ENCODE peak calls at places on chromosomes 5 and 9, in six cellular contexts. L is mammary epithelial cell; F is transverse colon; Q is stimulated activated CD8-positive, alpha-beta memory T cell treated with anti-CD3 and anti-CD28 coated beads, Interleukin-15, amount 100 ng/mL, for 24 hours; X is LoVo; K is hippocampal formation. J is an unnamed sample.

GRCh38 chr5:39541920-39542319 is 117.1 kb upstream of the DAB2 start:
- DNase-seq in L (no peak), F (no peak), Q (no peak), X (no peak), K (no peak), J (no peak)

GRCh38 chr5:136364307-136364706 is 1.0 kb downstream of the TRPC7 start:
- DNase-seq in L (no peak), F (no peak), Q (no peak), X (peak; percentile 11), K (no peak), J (no peak)

GRCh38 chr9:129595323-129595741 is 25.6 kb downstream of the C9orf50 start:
- DNase-seq in L (no peak), F (no peak), Q (no peak), X (no peak), K (no peak), J (no peak)

GRCh38 chr9:89951671-89952070 is 346.9 kb downstream of the GADD45G start:
- DNase-seq in L (no peak), F (no peak), Q (no peak), X (no peak), K (no peak), J (no peak)

GRCh38 chr5:60945760-60946253 is 802 bp downstream of the NDUFAF2 start:
- DNase-seq in L (peak; percentile 55), F (no peak), Q (no peak), X (peak; percentile 44), K (peak; percentile 40), J (peak; percentile 48)

GRCh38 chr5:72009280-72009679 is 98.0 kb upstream of the MAP1B start:
- DNase-seq in L (no peak), F (no peak), Q (no peak), X (no peak), K (no peak), J (peak; percentile 35)

GRCh38 chr5:128224336-128224735 is 140.8 kb downstream of the SLC12A2 start:
- DNase-seq in L (no peak), F (no peak), Q (no peak), X (no peak), K (no peak), J (no peak)

GRCh38 chr9:131334568-131335105 is 45.1 kb downstream of the PLPP7 start:
- DNase-seq in L (no peak), F (no peak), Q (no peak), X (no peak), K (peak; percentile 17), J (no peak)

GRCh38 chr5:169921370-169921769 is 58.9 kb downstream of the INSYN2B start:
- DNase-seq in L (no peak), F (no peak), Q (no peak), X (no peak), K (no peak), J (no peak)

GRCh38 chr5:72608297-72608696 is 101.1 kb upstream of the ZNF366 start:
- DNase-seq in L (no peak), F (no peak), Q (no peak), X (no peak), K (peak; percentile 68), J (no peak)

GRCh38 chr9:136539427-136540412 is 6.1 kb downstream of the NOTCH1 start:
- DNase-seq in L (no peak), F (peak; percentile 97), Q (peak; percentile 65), X (no peak), K (peak; percentile 52), J (peak; percentile 95)

GRCh38 chr5:58439094-58439644 is 20.7 kb downstream of the PLK2 start:
- DNase-seq in L (no peak), F (no peak), Q (no peak), X (no peak), K (no peak), J (no peak)

GRCh38 chr5:56155085-56155484 is 78.0 kb downstream of the ANKRD55 start:
- DNase-seq in L (no peak), F (peak; percentile 21), Q (no peak), X (no peak), K (no peak), J (no peak)

GRCh38 chr5:152556779-152557178 is 151.7 kb upstream of the NMUR2 start:
- DNase-seq in L (no peak), F (no peak), Q (no peak), X (no peak), K (no peak), J (no peak)

GRCh38 chr9:130668196-130668595 is 3.8 kb downstream of the PRDM12 start:
- DNase-seq in L (no peak), F (no peak), Q (no peak), X (no peak), K (no peak), J (no peak)

GRCh38 chr9:38362912-38363588 is 29.5 kb upstream of the ALDH1B1 start:
- DNase-seq in L (peak; percentile 61), F (peak; percentile 22), Q (no peak), X (peak; percentile 29), K (peak; percentile 14), J (no peak)

GRCh38 chr9:81562221-81563019 is 126.9 kb downstream of the TLE1 start:
- DNase-seq in L (peak; percentile 91), F (no peak), Q (no peak), X (peak; percentile 47), K (no peak), J (no peak)

GRCh38 chr5:39427225-39427624 is 2.4 kb upstream of the DAB2 start:
- DNase-seq in L (no peak), F (no peak), Q (no peak), X (no peak), K (no peak), J (no peak)

GRCh38 chr9:120932086-120932818 is 5.7 kb upstream of the TRAF1 start:
- DNase-seq in L (no peak), F (no peak), Q (no peak), X (no peak), K (no peak), J (no peak)

GRCh38 chr5:10103098-10103497 is 146.6 kb downstream of the ATPSCKMT start:
- DNase-seq in L (no peak), F (no peak), Q (no peak), X (no peak), K (no peak), J (no peak)

GRCh38 chr5:160395111-160395510 is 4.7 kb downstream of the FAM200C start:
- DNase-seq in L (no peak), F (no peak), Q (no peak), X (no peak), K (no peak), J (no peak)

GRCh38 chr5:33576726-33577620 is 136.2 kb downstream of the TARS1 start:
- DNase-seq in L (no peak), F (no peak), Q (no peak), X (no peak), K (no peak), J (no peak)

GRCh38 chr9:115058684-115059315 is 59.2 kb downstream of the TNC start:
- DNase-seq in L (peak; percentile 90), F (no peak), Q (no peak), X (no peak), K (no peak), J (no peak)

GRCh38 chr5:76583163-76584047 is 39.8 kb downstream of the F2RL2 start:
- DNase-seq in L (no peak), F (no peak), Q (no peak), X (peak; percentile 37), K (no peak), J (peak; percentile 43)

GRCh38 chr5:21063146-21063545 is 1075.1 kb upstream of the CDH18 start:
- DNase-seq in L (no peak), F (no peak), Q (no peak), X (no peak), K (no peak), J (no peak)

GRCh38 chr9:35448511-35448910 is 41.4 kb upstream of the RUSC2 start:
- DNase-seq in L (no peak), F (no peak), Q (no peak), X (no peak), K (no peak), J (no peak)

GRCh38 chr5:125049721-125050357 is 303.4 kb upstream of the ZNF608 start:
- DNase-seq in L (no peak), F (no peak), Q (no peak), X (no peak), K (no peak), J (no peak)

GRCh38 chr5:15538516-15538915 is 38.5 kb downstream of the FBXL7 start:
- DNase-seq in L (no peak), F (no peak), Q (no peak), X (no peak), K (no peak), J (no peak)

GRCh38 chr5:173753307-173754168 is 134.6 kb upstream of the CPEB4 start:
- DNase-seq in L (no peak), F (no peak), Q (no peak), X (no peak), K (no peak), J (no peak)

GRCh38 chr5:108670591-108671335 is 76.9 kb upstream of the FER start:
- DNase-seq in L (peak; percentile 29), F (no peak), Q (no peak), X (no peak), K (no peak), J (peak; percentile 7)

GRCh38 chr5:137492321-137492720 is 6.8 kb downstream of the SPOCK1 start:
- DNase-seq in L (no peak), F (no peak), Q (no peak), X (no peak), K (no peak), J (no peak)

GRCh38 chr5:93831449-93831848 is 90.0 kb upstream of the POU5F2 start:
- DNase-seq in L (peak; percentile 85), F (no peak), Q (no peak), X (no peak), K (no peak), J (no peak)

GRCh38 chr5:35860686-35861085 is 4.0 kb downstream of the IL7R start:
- DNase-seq in L (no peak), F (no peak), Q (no peak), X (no peak), K (no peak), J (no peak)

GRCh38 chr9:134089972-134090371 is 22.1 kb upstream of the BRD3 start:
- DNase-seq in L (no peak), F (no peak), Q (no peak), X (no peak), K (no peak), J (no peak)

GRCh38 chr9:13941686-13942085 is 372.3 kb downstream of the NFIB start:
- DNase-seq in L (no peak), F (no peak), Q (no peak), X (no peak), K (no peak), J (no peak)